ENCODE peak calls at places on chromosomes 5 and 9, in six cellular contexts. U is H1, X is IMR-90, F is H9, T is neuronal stem cell, R is trophoblast cell. S is an unnamed sample.

GRCh38 chr9:126860757-126861466 is 473 bp downstream of the ZBTB34 start:
- DNase-seq in U (peak; percentile 67), X (no peak), F (no peak), T (no peak), R (peak; percentile 53), S (peak; percentile 51)

GRCh38 chr9:117825609-117826347 is 121.6 kb downstream of the TLR4 start:
- DNase-seq in U (no peak), X (no peak), F (no peak), T (no peak), R (no peak), S (no peak)

GRCh38 chr9:119088002-119088401 is 281.2 kb downstream of the BRINP1 start:
- DNase-seq in U (no peak), X (no peak), F (no peak), T (no peak), R (no peak), S (no peak)

GRCh38 chr9:18717751-18718150 is 243.8 kb downstream of the ADAMTSL1 start:
- DNase-seq in U (no peak), X (peak; percentile 34), F (no peak), T (no peak), R (peak; percentile 5), S (no peak)

GRCh38 chr9:131405858-131406566 is 12.1 kb downstream of the PRRC2B start:
- DNase-seq in U (peak; percentile 51), X (no peak), F (no peak), T (no peak), R (no peak), S (no peak)

GRCh38 chr5:10662661-10663245 is 98.3 kb downstream of the DAP start:
- DNase-seq in U (no peak), X (no peak), F (no peak), T (no peak), R (no peak), S (no peak)

GRCh38 chr9:34211395-34211794 is 32.6 kb downstream of the UBAP1 start:
- DNase-seq in U (no peak), X (no peak), F (no peak), T (no peak), R (no peak), S (no peak)

GRCh38 chr5:150294551-150295071 is 5.0 kb upstream of the CAMK2A start:
- DNase-seq in U (no peak), X (no peak), F (no peak), T (no peak), R (no peak), S (no peak)

GRCh38 chr9:129624947-129625346 is 1.0 kb upstream of the NTMT1 start:
- DNase-seq in U (no peak), X (peak; percentile 32), F (no peak), T (no peak), R (peak; percentile 81), S (peak; percentile 37)

GRCh38 chr5:173055042-173055721 is 970 bp upstream of the CREBRF start:
- DNase-seq in U (no peak), X (no peak), F (no peak), T (no peak), R (no peak), S (no peak)

GRCh38 chr9:94912700-94913249 is 186.3 kb downstream of the AOPEP start:
- DNase-seq in U (no peak), X (peak; percentile 86), F (no peak), T (no peak), R (peak; percentile 81), S (peak; percentile 37)

GRCh38 chr9:130996672-130997394 is 12.1 kb upstream of the LAMC3 start:
- DNase-seq in U (no peak), X (no peak), F (peak; percentile 27), T (no peak), R (no peak), S (no peak)

GRCh38 chr5:168707646-168708300 is 128.6 kb upstream of the PANK3 start:
- DNase-seq in U (no peak), X (no peak), F (no peak), T (no peak), R (no peak), S (no peak)

GRCh38 chr9:134571326-134571871 is 70.2 kb upstream of the COL5A1 start:
- DNase-seq in U (peak; percentile 28), X (no peak), F (no peak), T (no peak), R (no peak), S (no peak)

GRCh38 chr5:142886211-142886610 is 116.0 kb downstream of the ARHGAP26 start:
- DNase-seq in U (no peak), X (peak; percentile 33), F (no peak), T (no peak), R (no peak), S (no peak)

GRCh38 chr5:133868946-133869674 is 99.3 kb downstream of the C5orf15 start:
- DNase-seq in U (peak; percentile 77), X (peak; percentile 73), F (peak; percentile 53), T (peak; percentile 54), R (peak; percentile 76), S (peak; percentile 61)

GRCh38 chr5:97601651-97602050 is 418.6 kb upstream of the RIOK2 start:
- DNase-seq in U (no peak), X (no peak), F (no peak), T (no peak), R (no peak), S (no peak)

GRCh38 chr5:140169410-140169809 is 5.6 kb upstream of the CYSTM1 start:
- DNase-seq in U (no peak), X (no peak), F (no peak), T (no peak), R (no peak), S (peak; percentile 25)

GRCh38 chr5:125560476-125561225 is 814.2 kb upstream of the ZNF608 start:
- DNase-seq in U (no peak), X (peak; percentile 27), F (no peak), T (no peak), R (peak; percentile 84), S (peak; percentile 28)

GRCh38 chr5:125559296-125559695 is 812.9 kb upstream of the ZNF608 start:
- DNase-seq in U (no peak), X (peak; percentile 99), F (no peak), T (no peak), R (peak; percentile 86), S (peak; percentile 96)

GRCh38 chr5:125558466-125558865 is 812.0 kb upstream of the ZNF608 start:
- DNase-seq in U (no peak), X (peak; percentile 33), F (no peak), T (no peak), R (no peak), S (peak; percentile 22)

DNA sequence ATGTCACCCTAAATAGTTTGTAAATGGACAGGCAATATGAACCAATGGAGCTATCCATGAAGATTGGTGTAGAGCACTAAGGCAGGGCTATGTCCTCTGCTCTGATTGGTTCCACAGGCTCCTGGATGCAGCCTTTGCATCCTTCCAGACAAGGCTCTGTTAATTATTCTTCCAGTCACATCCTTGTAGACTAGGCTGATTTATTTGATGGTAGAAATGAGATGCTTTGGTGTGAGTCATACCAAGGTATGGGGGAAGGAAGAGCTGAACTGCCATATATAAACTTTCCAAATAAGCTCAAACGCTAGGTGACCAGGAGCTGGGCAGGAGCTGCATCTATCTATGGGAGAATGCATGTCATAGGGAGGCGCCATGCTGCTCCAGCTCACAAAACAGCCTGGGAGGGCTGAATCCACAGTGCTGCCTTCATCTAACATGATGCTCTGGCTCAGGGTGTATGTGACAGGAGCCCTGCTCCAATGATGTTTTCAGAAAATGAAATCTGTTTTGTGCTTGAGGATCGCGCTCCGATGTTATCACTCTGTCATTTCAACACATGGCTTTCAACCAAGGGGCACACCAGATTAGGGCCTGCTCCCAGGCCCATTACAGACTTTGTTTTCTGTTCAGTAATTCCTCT is 818.0 kb upstream of the ZNF608 start:
- DNase-seq in U (no peak), X (peak; percentile 11), F (no peak), T (no peak), R (no peak), S (no peak)
- H4K91ac ChIP-seq in U (no peak overlapping the region), X (no peak overlapping the region), F (no peak overlapping the region), T (no peak overlapping the region), R (no peak overlapping the region), S (no peak overlapping the region)

DNA sequence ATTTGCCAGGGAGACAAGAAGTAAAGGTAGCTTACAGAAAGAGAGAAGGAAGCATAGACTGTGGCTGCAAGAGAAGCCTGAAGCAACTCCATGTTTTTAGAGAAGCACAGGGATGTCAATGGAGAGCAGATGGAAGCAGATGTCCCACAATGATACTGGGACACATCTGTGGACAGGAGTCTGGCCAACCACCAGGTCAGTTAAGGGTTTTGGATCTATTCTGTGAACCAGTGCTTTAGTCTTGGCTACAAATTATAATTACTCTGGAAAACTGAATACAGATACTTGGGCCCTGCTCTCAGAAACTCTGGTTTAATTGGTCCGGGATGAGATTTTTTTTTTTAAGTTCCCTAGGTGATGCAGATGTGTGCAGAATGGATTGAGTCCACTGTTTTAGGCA is 592.8 kb downstream of the CSNK1G3 start:
- DNase-seq in U (no peak), X (no peak), F (no peak), T (no peak), R (no peak), S (no peak)
- H3K23ac ChIP-seq in U (no peak overlapping the region), X (no peak overlapping the region), F (no peak overlapping the region), T (no peak overlapping the region), R (no peak overlapping the region), S (no peak overlapping the region)

GRCh38 chr5:82277613-82277986 is 554 bp downstream of the RPS23 start:
- DNase-seq in U (no peak), X (no peak), F (no peak), T (no peak), R (peak; percentile 8), S (no peak)
- H4K8ac ChIP-seq in U (peak overlapping the region; percentile 60), X (peak overlapping the region; percentile 94), F (no peak overlapping the region), T (no peak overlapping the region), R (peak overlapping the region; percentile 82), S (no peak overlapping the region)

GRCh38 chr5:67910599-67910998 is 305.0 kb upstream of the PIK3R1 start:
- DNase-seq in U (no peak), X (no peak), F (no peak), T (no peak), R (no peak), S (no peak)

GRCh38 chr5:67902497-67902830 is 313.1 kb upstream of the PIK3R1 start:
- DNase-seq in U (no peak), X (no peak), F (no peak), T (no peak), R (no peak), S (no peak)

DNA sequence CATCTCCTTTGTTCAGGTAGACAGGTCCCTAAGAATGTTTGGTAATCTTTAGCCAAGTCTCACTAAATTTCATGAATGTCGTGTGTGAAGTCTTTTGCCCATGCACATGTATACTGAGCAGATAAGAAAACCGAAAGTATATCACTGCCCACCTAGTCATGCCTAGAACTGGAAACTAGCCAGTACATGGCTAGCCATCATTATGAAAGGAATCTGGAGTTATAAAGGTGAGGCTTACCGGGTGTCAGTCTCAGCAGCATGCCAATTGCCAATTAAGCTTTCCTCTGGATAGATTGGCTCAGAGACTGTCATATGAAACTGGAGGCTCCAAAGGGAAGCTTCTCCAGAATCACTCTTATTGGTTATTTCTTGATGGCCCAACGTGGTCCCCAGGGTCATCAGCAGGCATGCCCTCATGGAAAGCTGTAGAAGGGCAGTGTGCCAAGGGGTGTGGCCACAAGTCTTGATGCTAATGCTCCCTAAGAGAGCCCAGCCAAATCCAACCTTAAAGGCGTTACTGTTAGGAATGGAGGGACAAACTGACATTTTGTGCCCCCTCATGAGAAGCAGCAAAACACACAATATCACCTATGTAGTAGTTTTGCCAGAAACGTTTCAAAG is 307.3 kb upstream of the PIK3R1 start:
- DNase-seq in U (no peak), X (no peak), F (no peak), T (no peak), R (no peak), S (no peak)
- H4K91ac ChIP-seq in U (no peak overlapping the region), X (no peak overlapping the region), F (no peak overlapping the region), T (no peak overlapping the region), R (no peak overlapping the region), S (no peak overlapping the region)